ENCODE peak calls at places on chromosomes 2 and 18, in four cellular contexts. G, C, J and U are unnamed samples.
A peak's percentile ranks its signal among the peaks of the same experiment; 100 is the strongest.

GRCh38 chr2:215680605-215681598 is 245.0 kb upstream of the FN1 start:
- DNase-seq in G (peak; percentile 86), C (no peak), J (peak; percentile 100), U (peak; percentile 73)

GRCh38 chr2:106192752-106193490 is 1.2 kb downstream of the UXS1 start:
- DNase-seq in G (peak; percentile 87), C (peak; percentile 53), J (peak; percentile 93), U (peak; percentile 55)

GRCh38 chr18:55078289-55078916 is 119.1 kb upstream of the CCDC68 start:
- DNase-seq in G (peak; percentile 29), C (no peak), J (no peak), U (no peak)

GRCh38 chr2:196597531-196597930 is 42.0 kb upstream of the CCDC150 start:
- DNase-seq in G (no peak), C (no peak), J (no peak), U (no peak)

GRCh38 chr18:79934311-79935097 is 16.9 kb downstream of the SLC66A2 start:
- DNase-seq in G (no peak), C (peak; percentile 62), J (no peak), U (no peak)

GRCh38 chr2:223887127-223887526 is 49.7 kb upstream of the AP1S3 start:
- DNase-seq in G (peak; percentile 77), C (no peak), J (peak; percentile 69), U (no peak)

GRCh38 chr2:219475278-219475677 is 23.4 kb upstream of the GMPPA start:
- DNase-seq in G (no peak), C (no peak), J (no peak), U (no peak)

GRCh38 chr2:102549027-102549426 is 70.3 kb upstream of the SLC9A2 start:
- DNase-seq in G (no peak), C (no peak), J (no peak), U (no peak)

GRCh38 chr2:222105046-222105445 is 193.8 kb downstream of the PAX3 start:
- DNase-seq in G (peak; percentile 50), C (no peak), J (peak; percentile 42), U (no peak)

GRCh38 chr2:39171618-39172017 is 50.8 kb upstream of the SOS1 start:
- DNase-seq in G (no peak), C (no peak), J (no peak), U (no peak)

GRCh38 chr18:22752014-22752413 is 181.1 kb upstream of the RBBP8 start:
- DNase-seq in G (no peak), C (no peak), J (no peak), U (no peak)

GRCh38 chr18:31301201-31301655 is 16.7 kb upstream of the DSG1 start:
- DNase-seq in G (peak; percentile 29), C (no peak), J (peak; percentile 37), U (peak; percentile 10)

GRCh38 chr2:96859338-96859649 is 1.5 kb upstream of the ANKRD39 start:
- DNase-seq in G (no peak), C (no peak), J (no peak), U (no peak)

GRCh38 chr2:118672571-118673158 is 174.8 kb downstream of the EN1 start:
- DNase-seq in G (no peak), C (no peak), J (no peak), U (peak; percentile 20)

GRCh38 chr2:237603049-237603717 is 12.6 kb upstream of the RAB17 start:
- DNase-seq in G (no peak), C (no peak), J (no peak), U (no peak)

GRCh38 chr2:218648473-218649100 is 10.8 kb downstream of the ZNF142 start:
- DNase-seq in G (peak; percentile 65), C (peak; percentile 54), J (peak; percentile 45), U (peak; percentile 57)

GRCh38 chr2:238663586-238663985 is 184.3 kb upstream of the TWIST2 start:
- DNase-seq in G (no peak), C (no peak), J (no peak), U (no peak)
- TF ChIP-seq CTCF in G (no peak), C (no peak), J (no peak), U (no peak)

DNA sequence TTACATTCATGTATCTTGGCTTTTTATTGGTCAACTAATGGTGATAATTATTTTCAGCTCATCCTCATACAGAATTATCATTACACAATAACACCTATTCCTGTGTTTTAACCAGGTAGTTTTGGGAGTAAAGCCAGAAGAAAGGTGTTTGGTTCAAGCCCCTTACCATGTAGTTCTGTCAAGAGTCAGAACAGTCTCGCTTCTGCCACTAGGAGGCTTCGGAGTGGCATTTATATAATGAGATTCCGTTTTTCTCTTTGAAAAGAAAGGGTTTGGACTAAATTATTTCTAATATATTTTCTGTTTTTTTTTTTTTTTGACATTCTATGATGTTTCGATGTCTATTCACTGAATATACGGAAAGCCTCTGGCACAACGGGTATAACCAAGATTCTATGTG is 217.8 kb downstream of the CDH7 start:
- DNase-seq in G (peak; percentile 5), C (no peak), J (no peak), U (no peak)
- TF ChIP-seq CTCF in G (peak; percentile 49), C (peak; percentile 6), J (peak; percentile 21), U (peak; percentile 46)

DNA sequence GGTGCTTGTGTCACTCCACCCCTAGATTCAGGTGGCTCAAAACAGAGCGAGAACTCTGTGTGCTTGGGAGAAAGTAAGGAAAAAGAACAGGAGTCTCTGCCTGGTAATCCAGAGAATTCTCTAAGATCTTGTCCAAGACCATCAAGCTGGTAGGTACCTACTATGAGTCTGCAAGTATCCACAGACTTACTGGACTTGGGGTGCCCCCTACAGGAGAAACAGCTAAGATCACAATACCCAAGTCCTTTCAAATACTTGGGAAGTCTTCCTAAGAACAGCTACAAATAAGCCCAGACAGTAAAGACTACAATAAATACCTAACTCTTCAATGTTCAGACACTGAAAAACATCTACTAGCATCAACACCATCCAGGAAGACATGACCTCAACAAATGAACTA is 1143.6 kb upstream of the ACVR2A start:
- DNase-seq in G (peak; percentile 19), C (no peak), J (peak; percentile 24), U (peak; percentile 53)
- TF ChIP-seq CTCF in G (peak; percentile 11), C (no peak), J (peak; percentile 34), U (peak; percentile 12)

DNA sequence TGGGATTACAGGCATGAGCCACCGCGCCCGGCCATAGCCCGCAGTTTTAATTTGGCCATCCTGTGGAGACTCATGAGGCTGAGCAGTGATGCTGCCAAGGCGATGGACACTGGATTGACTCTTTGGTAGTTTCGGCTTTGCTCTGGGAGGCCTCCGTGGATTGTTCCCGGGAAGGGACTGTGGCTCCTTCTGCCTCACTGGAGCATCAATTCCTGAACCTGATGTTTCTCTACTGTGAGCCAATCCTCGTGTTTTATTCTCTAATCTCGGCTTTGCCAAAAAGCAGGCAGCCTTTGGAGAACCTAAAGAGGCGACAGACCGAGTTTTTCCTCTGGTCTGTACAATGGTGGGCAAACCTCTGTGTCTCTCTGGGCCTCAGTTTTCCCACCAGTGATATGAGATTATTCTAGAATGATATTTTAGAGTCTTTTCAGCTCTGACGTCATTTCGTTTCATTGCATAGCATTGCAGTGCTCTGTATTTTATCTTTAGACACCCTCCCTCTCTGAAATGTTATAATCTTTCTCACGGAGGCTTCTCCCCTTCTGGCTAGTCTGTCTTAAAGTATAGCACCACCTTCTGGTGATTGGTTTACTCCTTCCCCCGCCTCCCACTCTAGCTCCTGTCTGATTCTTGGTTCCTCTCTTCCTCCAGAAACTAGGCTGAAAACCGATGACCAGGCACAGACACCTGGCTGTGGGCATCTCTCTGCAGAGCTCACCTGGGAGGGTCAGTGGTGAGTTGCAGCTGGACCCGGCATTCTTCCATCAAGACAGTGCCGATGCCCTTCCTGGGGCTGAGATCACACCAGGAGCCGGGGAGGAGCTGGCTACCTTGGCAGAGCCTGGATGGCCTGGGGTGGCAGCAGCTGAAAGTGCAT is 341.3 kb downstream of the MYCN start:
- DNase-seq in G (peak; percentile 52), C (no peak), J (peak; percentile 32), U (peak; percentile 57)
- TF ChIP-seq CTCF in G (peak; percentile 55), C (peak; percentile 42), J (peak; percentile 13), U (peak; percentile 51)

DNA sequence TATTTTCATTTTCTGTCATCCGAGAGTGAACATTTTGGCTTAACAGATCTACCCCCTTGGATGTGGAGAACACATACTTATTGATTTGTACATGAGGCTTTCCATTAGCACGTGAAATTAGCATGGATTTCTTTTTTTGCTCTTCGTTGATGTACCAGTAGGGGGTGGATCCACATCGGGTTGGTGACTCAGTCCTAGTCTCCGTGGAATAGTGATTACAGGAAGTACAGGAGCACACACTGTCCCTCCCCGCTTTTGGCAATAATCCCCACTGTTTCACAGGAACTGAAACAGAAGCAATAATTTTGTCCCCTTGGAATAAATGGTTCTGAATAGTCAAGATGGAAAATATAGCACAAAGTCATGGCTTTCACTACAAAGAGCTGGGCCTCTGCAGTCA is 229.0 kb downstream of the GALR1 start:
- DNase-seq in G (no peak), C (peak; percentile 14), J (no peak), U (no peak)
- TF ChIP-seq CTCF in G (no peak), C (peak; percentile 22), J (no peak), U (no peak)

GRCh38 chr2:226800941-226801784 is 1.5 kb upstream of the IRS1 start:
- DNase-seq in G (peak; percentile 71), C (peak; percentile 91), J (no peak), U (peak; percentile 94)

GRCh38 chr2:226799976-226800940 is 638 bp upstream of the IRS1 start:
- DNase-seq in G (peak; percentile 39), C (peak; percentile 33), J (no peak), U (no peak)

GRCh38 chr2:226797989-226798421 is 1.6 kb downstream of the IRS1 start:
- DNase-seq in G (no peak), C (no peak), J (no peak), U (no peak)

GRCh38 chr2:226798422-226799210 is 1.0 kb downstream of the IRS1 start:
- DNase-seq in G (no peak), C (peak; percentile 67), J (peak; percentile 55), U (peak; percentile 58)

GRCh38 chr2:226799211-226799975 is at the start of gene IRS1:
- DNase-seq in G (peak; percentile 34), C (peak; percentile 73), J (peak; percentile 71), U (peak; percentile 69)
- TF ChIP-seq CTCF in G (peak; percentile 39), C (peak; percentile 38), J (no peak), U (peak; percentile 49)

GRCh38 chr2:234747032-234747431 is 204.8 kb upstream of the SH3BP4 start:
- DNase-seq in G (no peak), C (no peak), J (no peak), U (no peak)

GRCh38 chr2:234741976-234742375 is 209.8 kb upstream of the SH3BP4 start:
- DNase-seq in G (peak; percentile 51), C (no peak), J (no peak), U (no peak)

GRCh38 chr2:234747833-234748559 is 203.8 kb upstream of the SH3BP4 start:
- DNase-seq in G (no peak), C (no peak), J (no peak), U (no peak)

DNA sequence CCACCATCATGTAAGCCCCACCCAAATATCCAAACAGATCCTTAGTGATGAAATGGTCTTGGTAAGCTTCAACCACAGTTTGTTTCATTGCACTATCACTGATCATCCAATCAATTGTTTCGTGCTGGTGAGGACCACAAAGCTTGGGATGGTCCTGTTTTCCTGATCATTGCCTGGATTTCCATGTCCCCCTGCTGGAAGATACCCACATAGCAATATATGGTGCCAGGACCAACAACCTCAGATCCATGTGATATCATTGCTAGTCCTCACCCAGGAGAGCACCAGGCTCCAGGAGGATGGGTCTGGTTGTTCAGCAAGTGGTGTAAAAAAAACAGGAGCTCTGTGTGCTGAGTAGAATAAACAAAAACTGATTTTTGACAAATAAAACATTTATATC is 206.5 kb upstream of the SH3BP4 start:
- DNase-seq in G (no peak), C (no peak), J (no peak), U (no peak)
- TF ChIP-seq CTCF in G (peak; percentile 6), C (no peak), J (peak; percentile 18), U (peak; percentile 30)

GRCh38 chr2:188395903-188396699 is 104.4 kb downstream of the GULP1 start:
- DNase-seq in G (no peak), C (no peak), J (no peak), U (no peak)
- TF ChIP-seq CTCF in G (no peak), C (no peak), J (no peak), U (no peak)

GRCh38 chr2:23617167-23617787 is 232.3 kb downstream of the KLHL29 start:
- DNase-seq in G (no peak), C (peak; percentile 46), J (no peak), U (no peak)
- TF ChIP-seq CTCF in G (peak; percentile 33), C (peak; percentile 46), J (peak; percentile 31), U (no peak)